ENCODE peak calls at places on chromosomes 7 and 10, in six cellular contexts. One of them, this sample, is unnamed.

GRCh38 chr7:2029936-2030335 is 202.8 kb downstream of the MAD1L1 start:
- DNase-seq in fibroblast of mammary gland: no peak
- DNase-seq in adrenal gland: no peak
- DNase-seq in H9: no peak
- DNase-seq in colonic mucosa: no peak
- DNase-seq in NCI-H1092 treated with DMSO at 0.1 percent for 48 hours: no peak
- DNase-seq in this sample: no peak

GRCh38 chr10:24551161-24551560 is 172.5 kb downstream of the ARHGAP21 start:
- DNase-seq in NCI-H1092 treated with DMSO at 0.1 percent for 48 hours: no peak
- DNase-seq in fibroblast of mammary gland: no peak
- DNase-seq in adrenal gland: no peak
- DNase-seq in H9: no peak
- DNase-seq in colonic mucosa: peak
- DNase-seq in this sample: no peak

GRCh38 chr7:140506788-140507464 is 27.6 kb upstream of the MKRN1 start:
- DNase-seq in adrenal gland: no peak
- DNase-seq in H9: peak
- DNase-seq in fibroblast of mammary gland: peak
- DNase-seq in NCI-H1092 treated with DMSO at 0.1 percent for 48 hours: peak
- DNase-seq in colonic mucosa: no peak
- DNase-seq in this sample: peak

GRCh38 chr7:23494009-23494408 is 23.7 kb upstream of the IGF2BP3 start:
- DNase-seq in NCI-H1092 treated with DMSO at 0.1 percent for 48 hours: no peak
- DNase-seq in H9: no peak
- DNase-seq in colonic mucosa: no peak
- DNase-seq in fibroblast of mammary gland: no peak
- DNase-seq in adrenal gland: no peak
- DNase-seq in this sample: no peak

GRCh38 chr10:86592413-86592812 is 61.9 kb upstream of the OPN4 start:
- DNase-seq in H9: peak
- DNase-seq in adrenal gland: no peak
- DNase-seq in NCI-H1092 treated with DMSO at 0.1 percent for 48 hours: no peak
- DNase-seq in colonic mucosa: no peak
- DNase-seq in fibroblast of mammary gland: no peak
- DNase-seq in this sample: no peak

GRCh38 chr10:9302142-9302746 is 1247.8 kb downstream of the GATA3 start:
- DNase-seq in colonic mucosa: no peak
- DNase-seq in H9: no peak
- DNase-seq in adrenal gland: no peak
- DNase-seq in fibroblast of mammary gland: peak
- DNase-seq in NCI-H1092 treated with DMSO at 0.1 percent for 48 hours: peak
- DNase-seq in this sample: peak

GRCh38 chr10:74033724-74034123 is 35.8 kb downstream of the VCL start:
- DNase-seq in H9: no peak
- DNase-seq in adrenal gland: no peak
- DNase-seq in fibroblast of mammary gland: no peak
- DNase-seq in NCI-H1092 treated with DMSO at 0.1 percent for 48 hours: no peak
- DNase-seq in colonic mucosa: no peak
- DNase-seq in this sample: no peak

GRCh38 chr10:6211341-6212265 is 8.9 kb downstream of the PFKFB3 start:
- DNase-seq in NCI-H1092 treated with DMSO at 0.1 percent for 48 hours: no peak
- DNase-seq in adrenal gland: no peak
- DNase-seq in H9: peak
- DNase-seq in colonic mucosa: no peak
- DNase-seq in fibroblast of mammary gland: peak
- DNase-seq in this sample: no peak

GRCh38 chr10:43138757-43139241 is 554 bp downstream of the CSGALNACT2 start:
- DNase-seq in fibroblast of mammary gland: peak
- DNase-seq in colonic mucosa: no peak
- DNase-seq in NCI-H1092 treated with DMSO at 0.1 percent for 48 hours: peak
- DNase-seq in adrenal gland: no peak
- DNase-seq in H9: no peak
- DNase-seq in this sample: no peak

GRCh38 chr10:72334832-72335393 is 19.8 kb downstream of the DNAJB12 start:
- DNase-seq in NCI-H1092 treated with DMSO at 0.1 percent for 48 hours: peak
- DNase-seq in adrenal gland: peak
- DNase-seq in H9: peak
- DNase-seq in colonic mucosa: peak
- DNase-seq in fibroblast of mammary gland: peak
- DNase-seq in this sample: peak

GRCh38 chr10:104582604-104582951 is 58.5 kb upstream of the SORCS3 start:
- DNase-seq in fibroblast of mammary gland: no peak
- DNase-seq in NCI-H1092 treated with DMSO at 0.1 percent for 48 hours: no peak
- DNase-seq in adrenal gland: no peak
- DNase-seq in H9: no peak
- DNase-seq in colonic mucosa: no peak
- DNase-seq in this sample: no peak

GRCh38 chr7:157690833-157691382 is 354.1 kb downstream of the DNAJB6 start:
- DNase-seq in fibroblast of mammary gland: peak
- DNase-seq in H9: peak
- DNase-seq in NCI-H1092 treated with DMSO at 0.1 percent for 48 hours: peak
- DNase-seq in colonic mucosa: peak
- DNase-seq in adrenal gland: peak
- DNase-seq in this sample: peak

GRCh38 chr10:129916506-129916995 is 47.5 kb downstream of the EBF3 start:
- DNase-seq in NCI-H1092 treated with DMSO at 0.1 percent for 48 hours: no peak
- DNase-seq in H9: no peak
- DNase-seq in fibroblast of mammary gland: no peak
- DNase-seq in adrenal gland: no peak
- DNase-seq in colonic mucosa: no peak
- DNase-seq in this sample: no peak

GRCh38 chr10:118595064-118595420 is 406 bp downstream of the PRLHR start:
- DNase-seq in NCI-H1092 treated with DMSO at 0.1 percent for 48 hours: no peak
- DNase-seq in fibroblast of mammary gland: no peak
- DNase-seq in adrenal gland: no peak
- DNase-seq in colonic mucosa: no peak
- DNase-seq in H9: no peak
- DNase-seq in this sample: no peak

GRCh38 chr10:60430836-60431597 is 41.3 kb upstream of the ANK3 start:
- DNase-seq in colonic mucosa: no peak
- DNase-seq in adrenal gland: no peak
- DNase-seq in NCI-H1092 treated with DMSO at 0.1 percent for 48 hours: no peak
- DNase-seq in H9: no peak
- DNase-seq in fibroblast of mammary gland: peak
- DNase-seq in this sample: no peak